ENCODE peak calls at places on chromosomes 11 and 22, in four cellular contexts. M is HepG2, L is K562, G is A549. R is an unnamed sample.

GRCh38 chr11:109222730-109223129 is 199.3 kb upstream of the C11orf87 start:
- DNase-seq in M (no peak), L (no peak), G (no peak), R (no peak)

GRCh38 chr11:11020747-11021149 is 162.9 kb upstream of the ZBED5 start:
- DNase-seq in M (no peak), L (peak; percentile 10), G (peak; percentile 42), R (no peak)

GRCh38 chr11:76083563-76084451 is 122.5 kb downstream of the WNT11 start:
- DNase-seq in M (no peak), L (no peak), G (no peak), R (no peak)

GRCh38 chr11:76610371-76610770 is 60.2 kb downstream of the LRRC32 start:
- DNase-seq in M (no peak), L (no peak), G (no peak), R (no peak)

GRCh38 chr11:118058311-118059230 is 18.3 kb upstream of the TMPRSS4 start:
- DNase-seq in M (no peak), L (no peak), G (no peak), R (no peak)

GRCh38 chr11:7973011-7973410 is 7.8 kb upstream of the NLRP10 start:
- DNase-seq in M (no peak), L (no peak), G (no peak), R (no peak)

GRCh38 chr22:22080270-22080669 is 97.7 kb upstream of the TOP3B start:
- DNase-seq in M (no peak), L (no peak), G (no peak), R (no peak)

GRCh38 chr11:74427377-74427776 is 29.1 kb upstream of the PGM2L1 start:
- DNase-seq in M (no peak), L (no peak), G (peak; percentile 14), R (no peak)

GRCh38 chr22:30781271-30781875 is 86.7 kb downstream of the OSBP2 start:
- DNase-seq in M (no peak), L (no peak), G (no peak), R (no peak)

GRCh38 chr11:49851971-49852389 is 100.2 kb upstream of the OR4C13 start:
- DNase-seq in M (no peak), L (no peak), G (no peak), R (no peak)

GRCh38 chr11:97963528-97964331 is 1057.0 kb upstream of the CNTN5 start:
- DNase-seq in M (no peak), L (peak; percentile 87), G (no peak), R (no peak)

GRCh38 chr22:47169801-47170140 is 407.3 kb downstream of the TBC1D22A start:
- DNase-seq in M (no peak), L (no peak), G (no peak), R (no peak)
- TF ChIP-seq NR3C1 in M (no peak), L (no peak), G (no peak), R (no peak)

GRCh38 chr11:119780264-119780953 is 51.4 kb upstream of the NECTIN1 start:
- DNase-seq in M (no peak), L (no peak), G (no peak), R (no peak)
- TF ChIP-seq NR3C1 in M (no peak), L (no peak), G (no peak), R (no peak)

GRCh38 chr22:25281675-25282345 is 62.4 kb downstream of the CRYBB2 start:
- DNase-seq in M (no peak), L (no peak), G (no peak), R (no peak)
- TF ChIP-seq NR3C1 in M (no peak), L (no peak), G (no peak), R (no peak)

GRCh38 chr22:19942071-19942885 is 660 bp upstream of the TXNRD2 start:
- DNase-seq in M (no peak), L (peak; percentile 85), G (peak; percentile 22), R (no peak)
- TF ChIP-seq NR3C1 in M (no peak), L (no peak), G (no peak), R (no peak)

DNA sequence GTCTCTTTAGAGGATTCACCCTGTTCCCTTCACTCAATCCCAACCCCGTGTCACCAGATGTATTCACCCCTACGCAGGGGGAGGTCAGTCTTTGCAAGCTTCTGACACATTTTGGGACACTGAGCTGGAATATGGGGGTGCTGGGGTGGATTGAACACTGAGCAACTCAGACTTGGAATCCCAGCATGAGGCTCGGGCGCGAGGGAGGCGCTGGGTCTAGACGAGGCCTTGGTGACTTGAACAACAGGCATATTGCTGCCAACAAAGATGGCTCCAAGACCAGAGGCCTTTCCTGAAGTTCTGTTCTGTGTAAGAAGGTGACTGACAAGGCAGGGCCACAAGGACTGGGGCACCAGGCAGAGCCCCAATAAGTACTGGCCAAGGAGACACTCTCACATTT is 3.0 kb upstream of the SCGB2A1 start:
- DNase-seq in M (no peak), L (no peak), G (no peak), R (no peak)
- TF ChIP-seq NR3C1 in M (no peak), L (no peak), G (no peak), R (no peak)

DNA sequence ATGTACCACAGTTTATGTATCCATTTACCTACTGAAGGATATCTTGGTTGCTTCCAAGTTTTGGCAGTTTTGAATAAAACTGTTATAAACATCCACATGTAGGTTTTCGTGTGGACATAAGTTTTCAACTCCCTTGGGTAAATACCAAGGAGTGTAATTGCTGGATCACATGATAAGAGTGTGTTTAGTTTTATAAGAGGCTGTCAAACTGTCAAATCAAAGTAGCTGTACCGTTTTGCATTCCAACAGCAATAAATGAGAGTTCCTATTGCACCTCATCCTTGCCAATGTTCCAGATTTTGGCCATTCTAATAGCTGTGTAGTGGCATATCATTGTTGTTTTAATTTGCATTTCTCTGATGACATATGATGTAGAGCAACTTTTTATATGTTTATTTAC is 190.7 kb upstream of the SYN3 start:
- DNase-seq in M (no peak), L (no peak), G (no peak), R (no peak)
- TF ChIP-seq NR3C1 in M (no peak), L (no peak), G (no peak), R (no peak)

GRCh38 chr11:106457727-106458126 is 380.3 kb downstream of the AASDHPPT start:
- DNase-seq in M (peak; percentile 10), L (no peak), G (peak; percentile 12), R (no peak)
- TF ChIP-seq NR3C1 in M (no peak), L (no peak), G (no peak), R (no peak)

GRCh38 chr11:110463153-110463552 is 33.4 kb downstream of the FDX1 start:
- DNase-seq in M (no peak), L (peak; percentile 12), G (peak; percentile 41), R (peak; percentile 70)
- TF ChIP-seq NR3C1 in M (no peak), L (no peak), G (no peak), R (no peak)

DNA sequence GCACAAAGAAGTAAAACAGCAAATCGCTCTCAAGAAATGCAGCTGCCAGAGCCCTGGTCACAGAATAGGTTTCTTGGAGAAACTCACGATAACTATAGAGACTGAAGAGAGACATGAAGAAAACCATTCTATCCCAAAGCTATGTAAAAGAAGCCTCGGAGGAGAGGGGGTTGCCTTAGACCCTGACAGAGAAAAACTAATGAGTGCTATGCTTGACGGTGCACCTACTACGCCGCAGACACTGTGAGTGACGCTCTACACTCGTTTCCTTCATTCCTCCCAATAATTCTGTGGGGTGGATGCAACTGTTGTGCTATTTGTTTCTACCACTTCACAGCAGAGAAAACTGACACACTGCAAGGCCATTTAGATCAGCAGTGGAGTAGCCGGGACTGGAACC is 121.8 kb downstream of the ETS1 start:
- DNase-seq in M (no peak), L (no peak), G (no peak), R (no peak)
- TF ChIP-seq NR3C1 in M (no peak), L (no peak), G (no peak), R (no peak)

DNA sequence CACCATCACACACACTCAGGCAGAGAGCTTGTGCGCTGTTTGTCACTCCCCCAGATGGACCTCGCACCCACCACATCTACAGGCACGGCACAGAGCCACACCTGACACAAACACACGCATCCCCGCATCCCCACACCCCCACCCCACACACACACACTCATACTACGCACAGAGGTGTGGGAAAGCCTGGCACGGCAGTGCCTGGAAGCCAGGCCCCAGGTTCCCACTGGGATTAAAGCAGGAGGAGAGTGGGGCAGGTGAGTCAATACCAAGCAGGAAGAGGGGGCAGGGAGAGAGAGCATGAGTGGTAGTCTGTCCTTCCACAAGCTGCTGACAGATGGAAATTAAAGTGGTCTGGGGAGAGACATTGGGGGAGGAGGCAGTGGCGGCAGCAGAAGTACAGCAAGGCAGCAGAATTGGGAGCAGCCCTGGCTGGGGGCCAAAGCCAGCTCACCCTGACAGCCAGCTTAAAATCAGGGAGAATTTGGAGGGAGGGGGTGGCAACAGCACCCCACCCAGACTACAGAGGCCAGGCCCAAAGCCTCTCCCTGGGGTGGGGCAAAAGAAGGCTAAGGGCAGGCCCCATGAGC is 20.7 kb downstream of the TNKS1BP1 start:
- DNase-seq in M (no peak), L (no peak), G (no peak), R (no peak)
- TF ChIP-seq NR3C1 in M (no peak), L (no peak), G (no peak), R (no peak)

R was measured in WTC11.